ENCODE peak calls at places on chromosomes 16 and 17, in nine cellular contexts. D is activated CD4-positive, alpha-beta T cell treated with anti-CD3 and anti-CD28 coated beads, Interleukin-2, amount 50 U/mL, for 1 hour; E is naive thymus-derived CD8-positive, alpha-beta T cell; G is CD8-positive, alpha-beta memory T cell; H is germinal center; R is neuronal stem cell; K is GM12865; F is NCI-H146; P is psoas muscle. A is an unnamed sample.

GRCh38 chr16:87278191-87279093 is 38.8 kb downstream of the C16orf95 start:
- DNase-seq in D (peak), E (no peak), G (no peak), H (peak), R (peak), K (peak), F (peak), P (peak), A (no peak)

GRCh38 chr16:86522639-86523038 is 12.3 kb downstream of the FOXF1 start:
- DNase-seq in D (no peak), E (no peak), G (no peak), H (no peak), R (no peak), K (no peak), F (no peak), P (peak), A (no peak)

GRCh38 chr17:72812823-72813222 is 279.7 kb downstream of the SLC39A11 start:
- DNase-seq in D (no peak), E (no peak), G (no peak), H (no peak), R (no peak), K (no peak), F (no peak), P (no peak), A (no peak)

GRCh38 chr17:79547586-79547985 is 63.3 kb downstream of the RBFOX3 start:
- DNase-seq in D (no peak), E (no peak), G (no peak), H (no peak), R (no peak), K (no peak), F (no peak), P (no peak), A (no peak)

GRCh38 chr17:74736423-74737298 is at the start of gene RAB37:
- DNase-seq in D (peak), E (peak), G (peak), H (peak), R (no peak), K (peak), F (no peak), P (peak), A (peak)

GRCh38 chr17:31695456-31696090 is 163.5 kb downstream of the COPRS start:
- DNase-seq in D (no peak), E (no peak), G (no peak), H (no peak), R (no peak), K (no peak), F (no peak), P (peak), A (no peak)

GRCh38 chr17:78717431-78717980 is 64.6 kb downstream of the CYTH1 start:
- DNase-seq in D (no peak), E (no peak), G (no peak), H (no peak), R (no peak), K (peak), F (peak), P (no peak), A (no peak)

GRCh38 chr17:47276868-47277267 is 23.2 kb downstream of the ITGB3 start:
- DNase-seq in D (no peak), E (no peak), G (no peak), H (no peak), R (no peak), K (no peak), F (peak), P (peak), A (no peak)

GRCh38 chr16:80899804-80900592 is 95.6 kb upstream of the CDYL2 start:
- DNase-seq in D (no peak), E (no peak), G (no peak), H (no peak), R (no peak), K (no peak), F (no peak), P (peak), A (no peak)

GRCh38 chr17:73369126-73369525 is 57.3 kb upstream of the CDC42EP4 start:
- DNase-seq in D (no peak), E (no peak), G (no peak), H (no peak), R (no peak), K (no peak), F (no peak), P (no peak), A (no peak)

GRCh38 chr17:55177159-55177913 is 87.4 kb upstream of the HLF start:
- DNase-seq in D (no peak), E (no peak), G (no peak), H (no peak), R (no peak), K (peak), F (no peak), P (no peak), A (no peak)

GRCh38 chr16:10871157-10871991 is 5.6 kb upstream of the CIITA start:
- DNase-seq in D (no peak), E (no peak), G (peak), H (no peak), R (no peak), K (peak), F (no peak), P (no peak), A (no peak)

GRCh38 chr16:50305441-50306061 is 39.2 kb downstream of the ADCY7 start:
- DNase-seq in D (no peak), E (no peak), G (no peak), H (no peak), R (no peak), K (no peak), F (no peak), P (peak), A (no peak)

GRCh38 chr17:73589096-73589980 is 54.9 kb downstream of the SDK2 start:
- DNase-seq in D (no peak), E (no peak), G (no peak), H (no peak), R (no peak), K (no peak), F (peak), P (no peak), A (no peak)

GRCh38 chr16:49763826-49764225 is 92.1 kb downstream of the ZNF423 start:
- DNase-seq in D (no peak), E (no peak), G (no peak), H (no peak), R (no peak), K (no peak), F (no peak), P (no peak), A (no peak)

GRCh38 chr17:50052241-50052788 is 3.6 kb upstream of the ITGA3 start:
- DNase-seq in D (no peak), E (no peak), G (no peak), H (no peak), R (no peak), K (no peak), F (peak), P (peak), A (no peak)

GRCh38 chr16:1554826-1555445 is 21.5 kb downstream of the TMEM204 start:
- DNase-seq in D (no peak), E (no peak), G (no peak), H (no peak), R (no peak), K (no peak), F (no peak), P (no peak), A (no peak)

GRCh38 chr16:55437627-55438026 is 41.4 kb upstream of the MMP2 start:
- DNase-seq in D (no peak), E (no peak), G (no peak), H (no peak), R (no peak), K (no peak), F (no peak), P (no peak), A (no peak)

GRCh38 chr17:46163316-46163715 is 29.9 kb downstream of the KANSL1 start:
- DNase-seq in D (no peak), E (no peak), G (no peak), H (no peak), R (no peak), K (no peak), F (no peak), P (no peak), A (no peak)

GRCh38 chr16:11159189-11159588 is 96.8 kb downstream of the SOCS1 start:
- DNase-seq in D (no peak), E (no peak), G (no peak), H (no peak), R (no peak), K (no peak), F (no peak), P (peak), A (no peak)

GRCh38 chr16:30813821-30814189 is 26.8 kb upstream of the ZNF629 start:
- DNase-seq in D (no peak), E (no peak), G (no peak), H (no peak), R (no peak), K (no peak), F (no peak), P (no peak), A (no peak)

GRCh38 chr16:48452991-48453760 is 68.0 kb upstream of the SIAH1 start:
- DNase-seq in D (no peak), E (no peak), G (no peak), H (no peak), R (no peak), K (no peak), F (no peak), P (peak), A (no peak)

A was measured in T-cell.